ENCODE peak calls at places on chromosomes 4 and X, in nine cellular contexts. One of them, this sample, is unnamed. For H3K4me1, the result is how much of the 10 kb centered on the place peaks cover.

GRCh38 chr4:16158504-16158852 is 67.8 kb downstream of the TAPT1 start:
- DNase-seq in keratinocyte: no peak
- DNase-seq in psoas muscle: no peak
- DNase-seq in ascending aorta: no peak
- DNase-seq in tibial nerve: no peak
- DNase-seq in heart left ventricle: no peak
- DNase-seq in OCI-LY7: no peak
- DNase-seq in thoracic aorta: no peak
- DNase-seq in CD8-positive, alpha-beta T cell: no peak
- DNase-seq in this sample: no peak

GRCh38 chrX:545488-545887 is 85.1 kb upstream of the SHOX start:
- DNase-seq in OCI-LY7: no peak
- DNase-seq in thoracic aorta: no peak
- DNase-seq in psoas muscle: no peak
- DNase-seq in ascending aorta: no peak
- DNase-seq in heart left ventricle: no peak
- DNase-seq in keratinocyte: no peak
- DNase-seq in tibial nerve: no peak
- DNase-seq in CD8-positive, alpha-beta T cell: no peak
- DNase-seq in this sample: no peak

GRCh38 chrX:107678957-107679740 is 50.8 kb downstream of the PRPS1 start:
- DNase-seq in tibial nerve: peak
- DNase-seq in OCI-LY7: peak
- DNase-seq in keratinocyte: no peak
- DNase-seq in ascending aorta: peak
- DNase-seq in heart left ventricle: peak
- DNase-seq in CD8-positive, alpha-beta T cell: peak
- DNase-seq in thoracic aorta: no peak
- DNase-seq in psoas muscle: peak
- DNase-seq in this sample: peak

GRCh38 chr4:43682551-43682950 is 766.1 kb downstream of the KCTD8 start:
- DNase-seq in thoracic aorta: no peak
- DNase-seq in keratinocyte: no peak
- DNase-seq in heart left ventricle: no peak
- DNase-seq in psoas muscle: no peak
- DNase-seq in tibial nerve: no peak
- DNase-seq in OCI-LY7: no peak
- DNase-seq in CD8-positive, alpha-beta T cell: no peak
- DNase-seq in ascending aorta: no peak
- DNase-seq in this sample: no peak

GRCh38 chrX:21529771-21530170 is 128.4 kb downstream of the KLHL34 start:
- DNase-seq in keratinocyte: no peak
- DNase-seq in ascending aorta: no peak
- DNase-seq in CD8-positive, alpha-beta T cell: no peak
- DNase-seq in thoracic aorta: no peak
- DNase-seq in tibial nerve: no peak
- DNase-seq in heart left ventricle: no peak
- DNase-seq in psoas muscle: no peak
- DNase-seq in OCI-LY7: no peak
- DNase-seq in this sample: no peak

GRCh38 chr4:172851534-172851933 is 317.1 kb upstream of the GALNT7 start:
- DNase-seq in psoas muscle: no peak
- DNase-seq in CD8-positive, alpha-beta T cell: no peak
- DNase-seq in ascending aorta: no peak
- DNase-seq in OCI-LY7: no peak
- DNase-seq in tibial nerve: no peak
- DNase-seq in heart left ventricle: no peak
- DNase-seq in keratinocyte: no peak
- DNase-seq in thoracic aorta: no peak
- DNase-seq in this sample: no peak

GRCh38 chrX:55342533-55343501 is 78.1 kb upstream of the PAGE3 start:
- DNase-seq in thoracic aorta: no peak
- DNase-seq in CD8-positive, alpha-beta T cell: peak
- DNase-seq in ascending aorta: no peak
- DNase-seq in keratinocyte: peak
- DNase-seq in psoas muscle: no peak
- DNase-seq in tibial nerve: peak
- DNase-seq in heart left ventricle: peak
- DNase-seq in OCI-LY7: peak
- DNase-seq in this sample: no peak

GRCh38 chr4:95108883-95109421 is 351.2 kb downstream of the BMPR1B start:
- DNase-seq in psoas muscle: no peak
- DNase-seq in heart left ventricle: no peak
- DNase-seq in thoracic aorta: no peak
- DNase-seq in keratinocyte: no peak
- DNase-seq in tibial nerve: no peak
- DNase-seq in OCI-LY7: no peak
- DNase-seq in CD8-positive, alpha-beta T cell: no peak
- DNase-seq in ascending aorta: no peak
- DNase-seq in this sample: no peak

GRCh38 chrX:90040807-90041206 is 119.1 kb downstream of the TGIF2LX start:
- DNase-seq in heart left ventricle: no peak
- DNase-seq in ascending aorta: no peak
- DNase-seq in CD8-positive, alpha-beta T cell: no peak
- DNase-seq in keratinocyte: no peak
- DNase-seq in OCI-LY7: no peak
- DNase-seq in tibial nerve: no peak
- DNase-seq in psoas muscle: no peak
- DNase-seq in thoracic aorta: no peak
- DNase-seq in this sample: no peak
- H3K4me1 ChIP-seq in heart left ventricle: under half
- H3K4me1 ChIP-seq in ascending aorta: under half
- H3K4me1 ChIP-seq in CD8-positive, alpha-beta T cell: under half
- H3K4me1 ChIP-seq in keratinocyte: under half
- H3K4me1 ChIP-seq in OCI-LY7: under half
- H3K4me1 ChIP-seq in tibial nerve: under half
- H3K4me1 ChIP-seq in psoas muscle: under half
- H3K4me1 ChIP-seq in thoracic aorta: under half
- H3K4me1 ChIP-seq in this sample: under half

DNA sequence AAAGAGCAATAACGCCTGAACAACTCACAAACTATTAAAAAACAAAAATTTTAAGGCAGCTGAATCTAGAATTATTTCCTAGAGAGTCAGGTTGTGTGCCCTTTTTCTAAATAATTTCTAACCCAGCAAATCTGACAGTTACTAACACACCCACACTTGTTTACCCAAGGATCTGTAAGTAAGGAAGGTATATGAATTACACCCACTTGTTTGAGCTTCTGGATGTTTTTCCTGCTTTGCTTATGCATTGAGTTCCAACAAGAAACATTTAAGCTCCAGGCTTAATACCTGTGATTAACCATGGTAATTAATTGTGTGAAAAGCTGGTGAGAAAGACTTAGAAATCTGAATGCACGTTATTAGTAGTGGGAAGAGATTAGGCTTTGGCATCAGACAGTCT is 1.5 kb downstream of the NIPAL1 start:
- DNase-seq in CD8-positive, alpha-beta T cell: no peak
- DNase-seq in OCI-LY7: no peak
- DNase-seq in thoracic aorta: no peak
- DNase-seq in psoas muscle: no peak
- DNase-seq in heart left ventricle: no peak
- DNase-seq in ascending aorta: no peak
- DNase-seq in tibial nerve: no peak
- DNase-seq in keratinocyte: no peak
- DNase-seq in this sample: no peak
- TF ChIP-seq CTCF in CD8-positive, alpha-beta T cell: no peak
- TF ChIP-seq CTCF in OCI-LY7: no peak
- TF ChIP-seq CTCF in thoracic aorta: no peak
- TF ChIP-seq CTCF in psoas muscle: no peak
- TF ChIP-seq CTCF in heart left ventricle: no peak
- TF ChIP-seq CTCF in ascending aorta: no peak
- TF ChIP-seq CTCF in tibial nerve: no peak
- TF ChIP-seq CTCF in keratinocyte: no peak
- TF ChIP-seq CTCF in this sample: no peak

GRCh38 chr4:24657768-24658617 is 73.6 kb upstream of the DHX15 start:
- DNase-seq in psoas muscle: no peak
- DNase-seq in OCI-LY7: peak
- DNase-seq in keratinocyte: peak
- DNase-seq in CD8-positive, alpha-beta T cell: no peak
- DNase-seq in tibial nerve: peak
- DNase-seq in ascending aorta: no peak
- DNase-seq in thoracic aorta: no peak
- DNase-seq in heart left ventricle: peak
- DNase-seq in this sample: peak
- H3K4me1 ChIP-seq in psoas muscle: under half
- H3K4me1 ChIP-seq in OCI-LY7: under half
- H3K4me1 ChIP-seq in keratinocyte: under half
- H3K4me1 ChIP-seq in CD8-positive, alpha-beta T cell: under half
- H3K4me1 ChIP-seq in tibial nerve: under half
- H3K4me1 ChIP-seq in ascending aorta: under half
- H3K4me1 ChIP-seq in thoracic aorta: under half
- H3K4me1 ChIP-seq in heart left ventricle: under half
- H3K4me1 ChIP-seq in this sample: under half

GRCh38 chr4:159608434-159608833 is 505.6 kb downstream of the RAPGEF2 start:
- DNase-seq in keratinocyte: no peak
- DNase-seq in CD8-positive, alpha-beta T cell: no peak
- DNase-seq in ascending aorta: no peak
- DNase-seq in psoas muscle: no peak
- DNase-seq in thoracic aorta: no peak
- DNase-seq in tibial nerve: no peak
- DNase-seq in OCI-LY7: no peak
- DNase-seq in heart left ventricle: no peak
- DNase-seq in this sample: no peak
- TF ChIP-seq CTCF in keratinocyte: no peak
- TF ChIP-seq CTCF in CD8-positive, alpha-beta T cell: no peak
- TF ChIP-seq CTCF in ascending aorta: no peak
- TF ChIP-seq CTCF in psoas muscle: no peak
- TF ChIP-seq CTCF in thoracic aorta: no peak
- TF ChIP-seq CTCF in tibial nerve: no peak
- TF ChIP-seq CTCF in OCI-LY7: no peak
- TF ChIP-seq CTCF in heart left ventricle: no peak
- TF ChIP-seq CTCF in this sample: no peak

DNA sequence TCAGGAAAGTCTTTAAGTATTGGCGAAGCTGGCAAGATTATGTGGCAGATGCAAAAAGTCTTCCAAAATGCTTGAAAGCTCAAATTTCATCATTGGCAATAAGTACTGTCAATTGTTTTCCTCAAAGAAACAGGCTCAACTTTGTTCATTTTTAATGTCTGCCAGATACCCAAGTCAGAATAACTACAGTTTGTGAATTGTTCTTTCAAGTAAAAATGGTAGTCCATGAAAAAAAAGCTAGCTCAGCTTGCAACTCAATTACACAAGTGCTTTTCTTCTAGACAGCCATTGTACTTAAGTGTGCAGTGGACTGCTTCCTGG is 70.5 kb downstream of the AFF1 start:
- DNase-seq in ascending aorta: peak
- DNase-seq in tibial nerve: no peak
- DNase-seq in OCI-LY7: peak
- DNase-seq in heart left ventricle: no peak
- DNase-seq in keratinocyte: no peak
- DNase-seq in CD8-positive, alpha-beta T cell: no peak
- DNase-seq in psoas muscle: no peak
- DNase-seq in thoracic aorta: no peak
- DNase-seq in this sample: no peak
- H3K4me1 ChIP-seq in ascending aorta: under half
- H3K4me1 ChIP-seq in tibial nerve: under half
- H3K4me1 ChIP-seq in OCI-LY7: half or more
- H3K4me1 ChIP-seq in heart left ventricle: under half
- H3K4me1 ChIP-seq in keratinocyte: under half
- H3K4me1 ChIP-seq in CD8-positive, alpha-beta T cell: under half
- H3K4me1 ChIP-seq in psoas muscle: half or more
- H3K4me1 ChIP-seq in thoracic aorta: under half
- H3K4me1 ChIP-seq in this sample: under half

DNA sequence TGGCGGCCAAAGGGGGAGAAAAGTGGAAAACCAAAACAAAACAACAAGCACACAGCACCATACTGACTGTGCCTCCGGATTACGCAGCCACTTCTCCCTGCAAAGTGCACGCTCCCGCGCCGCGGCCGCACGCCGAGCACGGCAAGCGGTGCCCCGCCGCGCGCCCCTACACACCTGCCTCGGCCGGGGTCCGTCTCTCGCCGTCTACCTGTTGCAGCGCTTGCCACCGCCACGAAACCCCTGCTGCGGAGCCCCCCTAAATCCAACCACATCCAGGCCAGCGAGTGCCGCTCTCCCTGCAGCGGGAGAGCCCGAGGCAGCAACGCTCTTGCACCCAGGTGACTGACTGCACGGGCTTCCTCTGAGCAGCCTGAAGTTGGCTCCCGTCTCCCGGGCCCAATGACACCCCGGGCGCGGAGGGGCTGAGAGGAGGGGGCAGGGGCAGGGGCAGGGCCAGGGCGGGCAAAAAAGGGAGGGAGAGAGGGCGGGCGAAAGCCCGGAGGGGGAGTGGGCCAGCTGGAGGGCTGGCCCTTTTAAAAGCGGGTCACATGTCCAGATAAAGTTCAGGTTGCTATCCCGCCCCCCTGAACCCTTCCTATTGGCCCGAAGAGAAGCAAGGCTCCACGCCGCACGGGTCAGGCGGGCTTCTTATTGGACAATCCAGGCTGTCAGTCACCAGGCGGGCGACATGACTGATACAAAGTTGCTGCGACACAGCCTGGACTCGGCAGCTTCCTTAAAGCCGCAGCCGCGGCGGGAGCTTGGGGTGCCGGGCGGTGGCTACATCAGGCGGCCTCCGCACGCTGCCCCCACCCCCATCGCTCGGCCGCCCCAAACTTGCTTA is at the start of gene NR3C2:
- DNase-seq in CD8-positive, alpha-beta T cell: peak
- DNase-seq in ascending aorta: peak
- DNase-seq in heart left ventricle: peak
- DNase-seq in OCI-LY7: peak
- DNase-seq in psoas muscle: peak
- DNase-seq in tibial nerve: peak
- DNase-seq in thoracic aorta: peak
- DNase-seq in keratinocyte: peak
- DNase-seq in this sample: peak
- TF ChIP-seq CTCF in CD8-positive, alpha-beta T cell: no peak
- TF ChIP-seq CTCF in ascending aorta: no peak
- TF ChIP-seq CTCF in heart left ventricle: no peak
- TF ChIP-seq CTCF in OCI-LY7: no peak
- TF ChIP-seq CTCF in psoas muscle: no peak
- TF ChIP-seq CTCF in tibial nerve: peak
- TF ChIP-seq CTCF in thoracic aorta: no peak
- TF ChIP-seq CTCF in keratinocyte: no peak
- TF ChIP-seq CTCF in this sample: no peak

This sample was measured in esophagus squamous epithelium.